ENCODE peak calls at places on chromosomes 5 and 9, in seven cellular contexts. V is GM23338, L is hepatocyte, U is SK-N-SH, N is GM23248, B is HCT116, Q is PC-3. P is an unnamed sample.

GRCh38 chr9:84703793-84704192 is 34.3 kb downstream of the NTRK2 start:
- DNase-seq in Q (no peak), N (no peak), L (no peak), V (no peak), B (no peak), U (no peak), P (no peak)

GRCh38 chr9:17614246-17614645 is 35.4 kb downstream of the SH3GL2 start:
- DNase-seq in U (no peak), N (no peak), Q (no peak), B (no peak), L (no peak), V (no peak), P (no peak)

GRCh38 chr5:170301149-170301548 is 3.6 kb upstream of the LCP2 start:
- DNase-seq in V (no peak), Q (no peak), U (no peak), L (no peak), N (no peak), B (no peak), P (no peak)

GRCh38 chr9:135501261-135502167 is 1.0 kb downstream of the MRPS2 start:
- DNase-seq in U (peak; percentile 90), Q (no peak), N (peak; percentile 86), B (no peak), V (no peak), L (no peak), P (no peak)

GRCh38 chr5:90957906-90958305 is 399.3 kb downstream of the ADGRV1 start:
- DNase-seq in B (no peak), N (no peak), Q (no peak), V (no peak), L (no peak), U (no peak), P (no peak)

GRCh38 chr5:103393131-103393754 is 134.7 kb downstream of the MACIR start:
- DNase-seq in U (no peak), B (no peak), V (peak; percentile 75), N (peak; percentile 67), Q (peak; percentile 31), L (no peak), P (no peak)

GRCh38 chr5:145921211-145921610 is 15.2 kb upstream of the SH3RF2 start:
- DNase-seq in L (no peak), U (no peak), Q (peak; percentile 8), N (peak; percentile 63), B (no peak), V (no peak), P (no peak)

GRCh38 chr9:106921341-106921899 is 58.5 kb downstream of the ZNF462 start:
- DNase-seq in Q (no peak), B (peak; percentile 23), U (peak; percentile 67), L (peak; percentile 91), V (peak; percentile 21), N (peak; percentile 59), P (no peak)

GRCh38 chr5:110354341-110354740 is 372.1 kb downstream of the TMEM232 start:
- DNase-seq in V (no peak), B (no peak), Q (no peak), U (no peak), L (no peak), N (peak; percentile 45), P (no peak)

GRCh38 chr5:14299666-14300065 is 156.5 kb downstream of the TRIO start:
- DNase-seq in V (no peak), Q (no peak), N (no peak), B (no peak), U (no peak), L (no peak), P (no peak)

GRCh38 chr9:120348951-120349429 is 231.0 kb downstream of the CDK5RAP2 start:
- DNase-seq in L (peak; percentile 72), V (peak; percentile 88), N (peak; percentile 69), B (peak; percentile 31), Q (peak; percentile 54), U (peak; percentile 85), P (peak; percentile 45)
- H3K4me3 ChIP-seq in L (no peak overlapping the region), V (no peak overlapping the region), N (no peak overlapping the region), B (no peak overlapping the region), Q (no peak overlapping the region), U (no peak overlapping the region), P (no peak overlapping the region)

DNA sequence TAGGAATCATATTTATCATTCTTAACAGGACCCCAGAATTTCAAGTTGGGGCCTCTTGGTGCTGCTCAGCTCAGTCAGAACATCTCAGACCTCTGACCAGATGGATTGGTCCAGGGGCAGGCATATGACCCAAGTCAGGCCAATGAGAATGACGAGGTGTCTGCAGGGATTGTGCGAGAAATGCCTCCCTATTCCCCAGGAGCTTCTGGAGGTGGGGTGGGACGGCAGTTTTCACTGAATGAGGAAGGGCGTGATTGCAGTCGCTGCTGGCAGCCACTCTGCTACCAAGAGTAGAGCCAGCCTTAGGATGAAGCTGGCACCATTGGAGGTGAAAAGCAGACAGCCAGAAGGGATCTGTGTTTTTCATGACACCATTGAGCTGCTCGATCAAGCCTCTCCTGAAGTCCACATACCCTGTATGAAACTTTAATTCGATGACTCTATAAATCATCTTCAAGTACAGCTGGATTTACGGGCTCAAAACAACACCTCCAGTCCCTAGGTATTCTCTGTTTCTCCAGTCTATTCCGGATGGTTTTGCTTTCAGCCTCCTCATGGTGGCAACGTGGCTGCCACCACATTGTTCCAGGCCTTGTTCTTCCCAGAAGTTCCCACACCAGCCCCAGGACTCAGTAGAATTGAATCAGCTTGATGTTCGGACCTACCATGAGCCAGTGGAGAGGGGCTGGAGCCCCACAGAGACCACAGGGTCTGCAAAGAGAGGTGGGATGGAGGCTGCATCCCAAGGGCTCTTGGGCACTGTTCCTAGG is 70.2 kb upstream of the ADAMTS2 start:
- DNase-seq in L (no peak), B (no peak), N (no peak), V (no peak), U (peak; percentile 4), Q (no peak), P (no peak)
- TF ChIP-seq EZH2phosphoT487 in L (no peak), B (no peak), N (no peak), V (no peak), U (no peak), Q (no peak), P (no peak)

GRCh38 chr9:13718539-13718938 is 439.0 kb upstream of the MPDZ start:
- DNase-seq in U (no peak), V (no peak), Q (peak; percentile 71), N (peak; percentile 39), B (no peak), L (no peak), P (no peak)

GRCh38 chr9:13719410-13719809 is 439.9 kb upstream of the MPDZ start:
- DNase-seq in V (no peak), Q (peak; percentile 43), B (no peak), L (no peak), N (peak; percentile 50), U (no peak), P (no peak)

GRCh38 chr9:13721481-13722235 is 442.2 kb upstream of the MPDZ start:
- DNase-seq in L (no peak), B (no peak), U (no peak), N (peak; percentile 59), V (no peak), Q (peak; percentile 39), P (no peak)

GRCh38 chr9:13718086-13718485 is 438.6 kb upstream of the MPDZ start:
- DNase-seq in B (no peak), N (peak; percentile 37), U (no peak), L (no peak), V (no peak), Q (peak; percentile 78), P (no peak)

GRCh38 chr9:13719981-13720380 is 440.5 kb upstream of the MPDZ start:
- DNase-seq in V (no peak), U (no peak), Q (peak; percentile 48), L (no peak), B (no peak), N (peak; percentile 72), P (no peak)
- H3K4me3 ChIP-seq in V (no peak overlapping the region), U (no peak overlapping the region), Q (no peak overlapping the region), L (no peak overlapping the region), B (no peak overlapping the region), N (no peak overlapping the region), P (no peak overlapping the region)

GRCh38 chr9:2596003-2596402 is 25.6 kb upstream of the VLDLR start:
- DNase-seq in Q (no peak), U (no peak), B (no peak), V (no peak), L (no peak), N (no peak), P (no peak)

GRCh38 chr9:2597483-2597882 is 24.1 kb upstream of the VLDLR start:
- DNase-seq in Q (no peak), N (peak; percentile 52), B (no peak), U (no peak), V (no peak), L (no peak), P (no peak)

GRCh38 chr9:2593754-2594153 is 27.8 kb upstream of the VLDLR start:
- DNase-seq in B (no peak), V (no peak), L (no peak), U (no peak), Q (no peak), N (no peak), P (no peak)

GRCh38 chr9:2591967-2592366 is 29.6 kb upstream of the VLDLR start:
- DNase-seq in Q (no peak), N (no peak), U (no peak), B (no peak), L (no peak), V (no peak), P (no peak)
- TF ChIP-seq EZH2phosphoT487 in Q (no peak), N (no peak), U (no peak), B (no peak), L (no peak), V (no peak), P (no peak)

DNA sequence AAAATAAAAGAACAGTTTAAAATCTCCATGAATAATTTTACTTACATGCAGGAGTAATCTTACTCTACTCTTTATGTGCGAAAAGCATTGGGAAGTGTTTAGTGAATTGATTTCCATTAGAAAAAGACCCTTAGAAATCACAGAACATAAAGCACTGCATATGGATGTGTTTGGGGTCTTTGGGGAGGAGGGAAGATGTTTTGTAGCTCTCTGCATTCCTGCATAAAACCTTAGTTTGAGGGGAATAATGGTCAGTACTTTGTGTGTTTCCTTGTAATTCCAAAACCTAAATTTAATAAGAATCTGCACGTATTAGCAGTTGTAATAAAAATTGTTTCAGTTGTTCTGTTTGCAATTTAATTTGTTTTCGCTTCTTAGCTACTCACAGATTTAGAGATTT is 143.6 kb downstream of the SMARCA2 start:
- DNase-seq in N (peak; percentile 8), Q (no peak), B (no peak), L (no peak), V (peak; percentile 56), U (no peak), P (no peak)
- H3K4me3 ChIP-seq in N (peak overlapping the region; percentile 76), Q (peak overlapping the region; percentile 78), B (no peak overlapping the region), L (peak overlapping the region; percentile 13), V (peak overlapping the region; percentile 27), U (peak overlapping the region; percentile 68), P (peak overlapping the region; percentile 75)

GRCh38 chr9:35994959-35995358 is 37.0 kb upstream of the OR2S2 start:
- DNase-seq in V (no peak), L (no peak), Q (no peak), B (no peak), U (no peak), N (no peak), P (no peak)

GRCh38 chr9:35990155-35990554 is 32.2 kb upstream of the OR2S2 start:
- DNase-seq in Q (no peak), B (no peak), N (no peak), V (no peak), L (no peak), U (no peak), P (no peak)

GRCh38 chr9:35998333-35998732 is 38.4 kb upstream of the RECK start:
- DNase-seq in V (no peak), L (no peak), Q (no peak), U (no peak), N (no peak), B (no peak), P (no peak)

GRCh38 chr9:35996358-35996970 is 38.5 kb upstream of the OR2S2 start:
- DNase-seq in Q (no peak), V (peak; percentile 54), U (no peak), L (peak; percentile 15), N (peak; percentile 91), B (no peak), P (no peak)

GRCh38 chr9:35993976-35994720 is 36.2 kb upstream of the OR2S2 start:
- DNase-seq in Q (no peak), B (no peak), V (no peak), U (no peak), N (peak; percentile 43), L (no peak), P (no peak)
- TF ChIP-seq EZH2phosphoT487 in Q (no peak), B (no peak), V (no peak), U (no peak), N (no peak), L (no peak), P (no peak)

P was measured in OCI-LY7.